ENCODE peak calls at places on chromosomes 3 and 15, in five cellular contexts. One of them, this sample, is unnamed.

GRCh38 chr3:21913791-21914190 is 162.8 kb upstream of the ZNF385D start:
- DNase-seq in keratinocyte: no peak
- DNase-seq in A549: no peak
- DNase-seq in mucosa of descending colon: no peak
- DNase-seq in fibroblast of the aortic adventitia: no peak
- DNase-seq in this sample: no peak

GRCh38 chr3:131261137-131261536 is 120.4 kb upstream of the NUDT16 start:
- DNase-seq in keratinocyte: no peak
- DNase-seq in A549: no peak
- DNase-seq in mucosa of descending colon: no peak
- DNase-seq in fibroblast of the aortic adventitia: no peak
- DNase-seq in this sample: no peak

GRCh38 chr15:71116942-71117341 is 1.7 kb downstream of the THSD4 start:
- DNase-seq in keratinocyte: no peak
- DNase-seq in A549: no peak
- DNase-seq in mucosa of descending colon: peak; percentile 69
- DNase-seq in fibroblast of the aortic adventitia: peak; percentile 37
- DNase-seq in this sample: no peak

GRCh38 chr3:128573160-128573559 is 77.5 kb downstream of the RPN1 start:
- DNase-seq in keratinocyte: no peak
- DNase-seq in A549: no peak
- DNase-seq in mucosa of descending colon: no peak
- DNase-seq in fibroblast of the aortic adventitia: no peak
- DNase-seq in this sample: no peak

GRCh38 chr15:93584021-93584420 is 495.0 kb upstream of the RGMA start:
- DNase-seq in keratinocyte: no peak
- DNase-seq in A549: no peak
- DNase-seq in mucosa of descending colon: peak; percentile 5
- DNase-seq in fibroblast of the aortic adventitia: no peak
- DNase-seq in this sample: no peak

GRCh38 chr3:119945286-119945685 is 149.0 kb downstream of the GSK3B start:
- DNase-seq in keratinocyte: no peak
- DNase-seq in A549: no peak
- DNase-seq in mucosa of descending colon: no peak
- DNase-seq in fibroblast of the aortic adventitia: no peak
- DNase-seq in this sample: no peak

GRCh38 chr3:141625506-141625905 is 112.6 kb upstream of the RNF7 start:
- DNase-seq in keratinocyte: no peak
- DNase-seq in A549: no peak
- DNase-seq in mucosa of descending colon: no peak
- DNase-seq in fibroblast of the aortic adventitia: peak; percentile 57
- DNase-seq in this sample: no peak

GRCh38 chr3:103085465-103085864 is 650.6 kb downstream of the ZPLD1 start:
- DNase-seq in keratinocyte: no peak
- DNase-seq in A549: no peak
- DNase-seq in mucosa of descending colon: no peak
- DNase-seq in fibroblast of the aortic adventitia: no peak
- DNase-seq in this sample: no peak

GRCh38 chr3:127819656-127820055 is 2.7 kb downstream of the MGLL start:
- DNase-seq in keratinocyte: no peak
- DNase-seq in A549: no peak
- DNase-seq in mucosa of descending colon: no peak
- DNase-seq in fibroblast of the aortic adventitia: no peak
- DNase-seq in this sample: no peak

GRCh38 chr15:31202953-31203352 is 101.4 kb upstream of the TRPM1 start:
- DNase-seq in keratinocyte: no peak
- DNase-seq in A549: no peak
- DNase-seq in mucosa of descending colon: no peak
- DNase-seq in fibroblast of the aortic adventitia: no peak
- DNase-seq in this sample: no peak

GRCh38 chr3:185283374-185283935 is 29.6 kb upstream of the EHHADH start:
- DNase-seq in keratinocyte: no peak
- DNase-seq in A549: peak; percentile 24
- DNase-seq in mucosa of descending colon: no peak
- DNase-seq in fibroblast of the aortic adventitia: peak; percentile 37
- DNase-seq in this sample: no peak

GRCh38 chr3:139893264-139893962 is 41.6 kb upstream of the CLSTN2 start:
- DNase-seq in keratinocyte: no peak
- DNase-seq in A549: no peak
- DNase-seq in mucosa of descending colon: peak; percentile 8
- DNase-seq in fibroblast of the aortic adventitia: peak; percentile 6
- DNase-seq in this sample: no peak

GRCh38 chr3:129627350-129628168 is 21.1 kb upstream of the PLXND1 start:
- DNase-seq in keratinocyte: no peak
- DNase-seq in A549: peak; percentile 78
- DNase-seq in mucosa of descending colon: peak; percentile 79
- DNase-seq in fibroblast of the aortic adventitia: peak; percentile 89
- DNase-seq in this sample: peak; percentile 60

GRCh38 chr15:54197995-54198394 is 219.8 kb downstream of the UNC13C start:
- DNase-seq in keratinocyte: no peak
- DNase-seq in A549: no peak
- DNase-seq in mucosa of descending colon: no peak
- DNase-seq in fibroblast of the aortic adventitia: no peak
- DNase-seq in this sample: no peak

GRCh38 chr3:122975163-122975923 is 52.2 kb downstream of the SEMA5B start:
- DNase-seq in keratinocyte: no peak
- DNase-seq in A549: no peak
- DNase-seq in mucosa of descending colon: no peak
- DNase-seq in fibroblast of the aortic adventitia: peak; percentile 80
- DNase-seq in this sample: no peak
- H3K4me3 ChIP-seq in keratinocyte: no peak overlapping the region
- H3K4me3 ChIP-seq in A549: no peak overlapping the region
- H3K4me3 ChIP-seq in mucosa of descending colon: no peak overlapping the region
- H3K4me3 ChIP-seq in fibroblast of the aortic adventitia: peak overlapping the region; percentile 7
- H3K4me3 ChIP-seq in this sample: no peak overlapping the region

GRCh38 chr15:68298336-68298735 is 20.8 kb downstream of the FEM1B start:
- DNase-seq in keratinocyte: no peak
- DNase-seq in A549: no peak
- DNase-seq in mucosa of descending colon: no peak
- DNase-seq in fibroblast of the aortic adventitia: no peak
- DNase-seq in this sample: no peak
- H3K4me3 ChIP-seq in keratinocyte: no peak overlapping the region
- H3K4me3 ChIP-seq in A549: no peak overlapping the region
- H3K4me3 ChIP-seq in mucosa of descending colon: no peak overlapping the region
- H3K4me3 ChIP-seq in fibroblast of the aortic adventitia: no peak overlapping the region
- H3K4me3 ChIP-seq in this sample: no peak overlapping the region

DNA sequence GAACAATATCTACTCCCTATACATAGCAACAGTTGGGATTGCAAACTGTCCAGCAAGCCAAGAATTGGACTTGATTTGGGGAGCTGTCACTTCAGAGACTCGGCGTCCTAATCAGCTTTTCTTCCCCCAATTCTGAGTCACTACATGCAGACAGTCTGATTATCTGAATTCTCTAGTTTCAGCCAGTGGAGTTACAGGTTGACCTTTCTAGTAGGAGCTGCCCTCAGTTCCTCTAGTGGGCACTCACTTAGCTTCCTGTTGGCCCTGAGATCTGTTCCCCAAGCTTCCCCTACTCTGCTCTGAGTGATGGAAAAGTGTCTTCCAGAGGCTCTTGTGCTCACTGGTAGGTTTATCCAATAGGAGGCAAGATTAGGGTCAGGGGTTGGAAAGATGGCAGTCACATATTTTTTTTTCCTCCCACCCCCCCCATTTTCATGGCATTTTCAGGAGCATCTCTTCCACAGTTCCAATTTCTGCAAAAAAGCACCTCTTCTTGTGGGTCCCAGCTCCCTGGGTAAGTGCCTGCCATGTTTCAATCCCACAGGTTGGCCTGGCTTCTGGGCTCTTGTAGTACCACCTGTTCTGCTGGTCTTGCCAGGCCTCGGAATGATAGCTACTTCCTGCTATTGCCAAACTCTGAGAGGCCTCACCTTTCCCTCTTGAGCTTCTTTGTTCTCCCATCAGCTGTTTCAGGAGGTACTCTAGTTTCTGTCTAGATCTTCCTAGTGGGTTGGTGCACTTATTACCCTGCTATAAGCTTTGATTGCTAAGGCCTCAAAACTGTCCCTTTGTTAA is 182.2 kb downstream of the RAP2B start:
- DNase-seq in keratinocyte: no peak
- DNase-seq in A549: no peak
- DNase-seq in mucosa of descending colon: no peak
- DNase-seq in fibroblast of the aortic adventitia: no peak
- DNase-seq in this sample: no peak
- H3K4me3 ChIP-seq in keratinocyte: no peak overlapping the region
- H3K4me3 ChIP-seq in A549: no peak overlapping the region
- H3K4me3 ChIP-seq in mucosa of descending colon: no peak overlapping the region
- H3K4me3 ChIP-seq in fibroblast of the aortic adventitia: no peak overlapping the region
- H3K4me3 ChIP-seq in this sample: no peak overlapping the region

GRCh38 chr15:88908697-88909621 is 4.2 kb downstream of the MFGE8 start:
- DNase-seq in keratinocyte: no peak
- DNase-seq in A549: no peak
- DNase-seq in mucosa of descending colon: no peak
- DNase-seq in fibroblast of the aortic adventitia: no peak
- DNase-seq in this sample: no peak
- H3K4me3 ChIP-seq in keratinocyte: no peak overlapping the region
- H3K4me3 ChIP-seq in A549: no peak overlapping the region
- H3K4me3 ChIP-seq in mucosa of descending colon: no peak overlapping the region
- H3K4me3 ChIP-seq in fibroblast of the aortic adventitia: no peak overlapping the region
- H3K4me3 ChIP-seq in this sample: no peak overlapping the region

GRCh38 chr15:69296606-69297005 is 2.1 kb upstream of the PAQR5 start:
- DNase-seq in keratinocyte: no peak
- DNase-seq in A549: no peak
- DNase-seq in mucosa of descending colon: no peak
- DNase-seq in fibroblast of the aortic adventitia: no peak
- DNase-seq in this sample: no peak

GRCh38 chr15:69299451-69300128 is 878 bp downstream of the PAQR5 start:
- DNase-seq in keratinocyte: no peak
- DNase-seq in A549: peak; percentile 65
- DNase-seq in mucosa of descending colon: no peak
- DNase-seq in fibroblast of the aortic adventitia: no peak
- DNase-seq in this sample: no peak

GRCh38 chr15:69298354-69298696 is 387 bp upstream of the PAQR5 start:
- DNase-seq in keratinocyte: no peak
- DNase-seq in A549: no peak
- DNase-seq in mucosa of descending colon: no peak
- DNase-seq in fibroblast of the aortic adventitia: no peak
- DNase-seq in this sample: peak; percentile 23

GRCh38 chr15:69298697-69299441 is at the start of gene PAQR5:
- DNase-seq in keratinocyte: no peak
- DNase-seq in A549: peak; percentile 92
- DNase-seq in mucosa of descending colon: peak; percentile 76
- DNase-seq in fibroblast of the aortic adventitia: no peak
- DNase-seq in this sample: peak; percentile 58

GRCh38 chr15:69297642-69298353 is 914 bp upstream of the PAQR5 start:
- DNase-seq in keratinocyte: no peak
- DNase-seq in A549: no peak
- DNase-seq in mucosa of descending colon: no peak
- DNase-seq in fibroblast of the aortic adventitia: no peak
- DNase-seq in this sample: no peak
- H3K4me3 ChIP-seq in keratinocyte: no peak overlapping the region
- H3K4me3 ChIP-seq in A549: no peak overlapping the region
- H3K4me3 ChIP-seq in mucosa of descending colon: no peak overlapping the region
- H3K4me3 ChIP-seq in fibroblast of the aortic adventitia: no peak overlapping the region
- H3K4me3 ChIP-seq in this sample: peak overlapping the region; percentile 71

DNA sequence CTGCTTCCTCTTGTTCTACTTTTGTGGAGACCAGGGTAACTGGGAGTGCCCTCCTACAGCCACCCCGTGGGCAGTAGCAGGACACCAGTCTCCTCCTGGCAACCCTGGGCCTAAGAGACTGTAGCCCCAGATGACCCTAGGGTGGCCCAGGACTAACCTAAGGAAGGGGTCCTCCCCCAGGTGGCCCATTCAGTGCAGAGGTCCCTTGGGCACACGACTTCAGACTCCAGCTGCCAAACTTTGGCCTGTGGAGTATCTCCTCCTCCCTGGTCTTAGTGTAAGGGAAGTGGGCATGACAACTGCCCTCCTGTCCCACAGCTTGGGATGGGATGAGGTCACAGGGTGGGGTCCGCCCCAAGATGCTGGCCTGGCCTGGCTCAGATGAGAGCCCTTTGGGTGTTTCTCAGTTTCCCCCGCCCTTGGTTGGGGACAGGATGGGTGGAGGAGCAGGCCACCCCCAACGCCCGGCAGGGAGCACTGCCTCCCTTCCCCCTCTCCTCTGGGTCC is 4.8 kb downstream of the CSK start:
- DNase-seq in keratinocyte: no peak
- DNase-seq in A549: no peak
- DNase-seq in mucosa of descending colon: peak; percentile 24
- DNase-seq in fibroblast of the aortic adventitia: no peak
- DNase-seq in this sample: no peak
- H3K4me3 ChIP-seq in keratinocyte: no peak overlapping the region
- H3K4me3 ChIP-seq in A549: no peak overlapping the region
- H3K4me3 ChIP-seq in mucosa of descending colon: no peak overlapping the region
- H3K4me3 ChIP-seq in fibroblast of the aortic adventitia: no peak overlapping the region
- H3K4me3 ChIP-seq in this sample: no peak overlapping the region

GRCh38 chr3:82474711-82475110 is 713.3 kb upstream of the GBE1 start:
- DNase-seq in keratinocyte: peak; percentile 19
- DNase-seq in A549: no peak
- DNase-seq in mucosa of descending colon: no peak
- DNase-seq in fibroblast of the aortic adventitia: no peak
- DNase-seq in this sample: no peak
- H3K4me3 ChIP-seq in keratinocyte: no peak overlapping the region
- H3K4me3 ChIP-seq in A549: no peak overlapping the region
- H3K4me3 ChIP-seq in mucosa of descending colon: no peak overlapping the region
- H3K4me3 ChIP-seq in fibroblast of the aortic adventitia: no peak overlapping the region
- H3K4me3 ChIP-seq in this sample: no peak overlapping the region

GRCh38 chr3:123694377-123695147 is 109.7 kb upstream of the HACD2 start:
- DNase-seq in keratinocyte: no peak
- DNase-seq in A549: no peak
- DNase-seq in mucosa of descending colon: no peak
- DNase-seq in fibroblast of the aortic adventitia: no peak
- DNase-seq in this sample: no peak
- H3K4me3 ChIP-seq in keratinocyte: no peak overlapping the region
- H3K4me3 ChIP-seq in A549: no peak overlapping the region
- H3K4me3 ChIP-seq in mucosa of descending colon: no peak overlapping the region
- H3K4me3 ChIP-seq in fibroblast of the aortic adventitia: no peak overlapping the region
- H3K4me3 ChIP-seq in this sample: no peak overlapping the region

DNA sequence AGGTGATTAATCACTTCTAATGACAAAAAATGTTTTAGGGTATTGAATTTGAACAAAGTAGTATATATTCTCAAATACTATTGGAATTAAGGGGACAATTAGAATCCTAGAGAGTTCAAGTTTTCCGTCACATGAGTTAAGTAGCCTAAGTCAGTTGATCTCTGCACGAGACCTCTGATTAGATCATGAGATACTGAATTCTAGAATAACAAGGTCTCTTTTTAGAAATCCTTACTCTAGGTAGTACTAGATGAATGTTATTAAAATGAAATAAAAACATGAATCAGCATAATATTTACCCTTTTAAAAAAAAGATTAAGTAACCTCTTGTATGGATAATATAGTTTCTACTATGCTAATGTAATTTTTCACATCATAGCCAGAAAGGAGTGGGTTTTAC is 43.4 kb downstream of the MYO5A start:
- DNase-seq in keratinocyte: no peak
- DNase-seq in A549: no peak
- DNase-seq in mucosa of descending colon: no peak
- DNase-seq in fibroblast of the aortic adventitia: no peak
- DNase-seq in this sample: no peak
- H3K4me3 ChIP-seq in keratinocyte: no peak overlapping the region
- H3K4me3 ChIP-seq in A549: no peak overlapping the region
- H3K4me3 ChIP-seq in mucosa of descending colon: no peak overlapping the region
- H3K4me3 ChIP-seq in fibroblast of the aortic adventitia: no peak overlapping the region
- H3K4me3 ChIP-seq in this sample: no peak overlapping the region

This sample was measured in pancreas.